ENCODE peak calls at places on chromosome 1, in five cellular contexts. S is activated T-cell treated with anti-CD3 and anti-CD28 coated beads for 4 hours; B is activated effector memory CD4-positive, alpha-beta T cell treated with Interleukin-2 at 50 U/mL for 16 hours; N is NCI-H345; Q is NAMALWA. L is an unnamed sample.

GRCh38 chr1:234848972-234849641 is 239.1 kb upstream of the IRF2BP2 start:
- DNase-seq in S (no peak), B (no peak), N (no peak), Q (no peak), L (no peak)

GRCh38 chr1:182015360-182015759 is 46.2 kb downstream of the ZNF648 start:
- DNase-seq in S (no peak), B (no peak), N (no peak), Q (peak; percentile 41), L (no peak)

GRCh38 chr1:219876798-219877209 is 51.6 kb downstream of the SLC30A10 start:
- DNase-seq in S (no peak), B (no peak), N (no peak), Q (peak; percentile 15), L (no peak)

GRCh38 chr1:198462365-198463025 is 78.0 kb downstream of the ATP6V1G3 start:
- DNase-seq in S (no peak), B (no peak), N (no peak), Q (no peak), L (no peak)

GRCh38 chr1:79617777-79618176 is 611.2 kb upstream of the ADGRL4 start:
- DNase-seq in S (no peak), B (no peak), N (no peak), Q (peak; percentile 24), L (peak; percentile 13)

GRCh38 chr1:201652180-201652579 is 113.3 kb downstream of the NAV1 start:
- DNase-seq in S (no peak), B (no peak), N (no peak), Q (no peak), L (no peak)

GRCh38 chr1:68814067-68814466 is 317.2 kb upstream of the DEPDC1 start:
- DNase-seq in S (no peak), B (no peak), N (no peak), Q (no peak), L (no peak)

GRCh38 chr1:207025144-207025880 is 7.2 kb downstream of the C1orf116 start:
- DNase-seq in S (no peak), B (no peak), N (no peak), Q (no peak), L (no peak)

GRCh38 chr1:115647507-115647906 is 5.7 kb downstream of the VANGL1 start:
- DNase-seq in S (peak; percentile 8), B (no peak), N (no peak), Q (no peak), L (no peak)

GRCh38 chr1:16075337-16076002 is 2.0 kb upstream of the FAM131C start:
- DNase-seq in S (no peak), B (no peak), N (no peak), Q (no peak), L (no peak)

GRCh38 chr1:35439626-35440025 is 117.6 kb downstream of the KIAA0319L start:
- DNase-seq in S (no peak), B (no peak), N (no peak), Q (no peak), L (no peak)

GRCh38 chr1:17162941-17163340 is 42.0 kb upstream of the PADI1 start:
- DNase-seq in S (no peak), B (no peak), N (no peak), Q (no peak), L (no peak)

GRCh38 chr1:44024903-44025525 is 6.2 kb downstream of the SLC6A9 start:
- DNase-seq in S (no peak), B (no peak), N (no peak), Q (no peak), L (no peak)

L was measured in OCI-LY7.